ENCODE peak calls at places on chromosomes 12 and 14, in six cellular contexts. L, P, S, I, U and F are unnamed samples.

GRCh38 chr12:64891629-64892028 is 67.2 kb downstream of the TBC1D30 start:
- DNase-seq in I (no peak), S (no peak), U (no peak), L (no peak), P (no peak), F (no peak)

GRCh38 chr12:23950775-23951391 is 1.4 kb upstream of the SOX5 start:
- DNase-seq in U (no peak), L (peak; percentile 26), P (no peak), I (no peak), S (no peak), F (no peak)

GRCh38 chr14:23831591-23831990 is 122.0 kb upstream of the DHRS4 start:
- DNase-seq in U (no peak), P (no peak), I (no peak), S (no peak), L (no peak), F (no peak)

GRCh38 chr12:93824514-93825500 is 147.6 kb downstream of the CRADD start:
- DNase-seq in P (no peak), S (no peak), I (no peak), U (no peak), L (no peak), F (no peak)

GRCh38 chr12:11795910-11796459 is 146.5 kb downstream of the ETV6 start:
- DNase-seq in I (no peak), S (no peak), L (no peak), U (no peak), P (no peak), F (peak; percentile 69)

GRCh38 chr12:78037707-78038106 is 207.0 kb downstream of the NAV3 start:
- DNase-seq in I (no peak), S (no peak), U (no peak), L (no peak), P (no peak), F (no peak)

GRCh38 chr12:11228268-11228879 is 41.1 kb downstream of the PRB3 start:
- DNase-seq in P (peak; percentile 34), L (peak; percentile 2), U (peak; percentile 3), S (no peak), I (no peak), F (peak; percentile 33)

GRCh38 chr14:26846388-26846787 is 248.6 kb upstream of the NOVA1 start:
- DNase-seq in U (no peak), P (no peak), S (no peak), L (no peak), I (no peak), F (no peak)

GRCh38 chr12:15180325-15180724 is 40.9 kb downstream of the RERG start:
- DNase-seq in U (no peak), S (no peak), P (no peak), L (no peak), I (no peak), F (no peak)

GRCh38 chr14:75561013-75561432 is 17.4 kb upstream of the FLVCR2 start:
- DNase-seq in P (peak; percentile 38), U (peak; percentile 27), L (peak; percentile 7), S (no peak), I (peak; percentile 58), F (peak; percentile 81)

GRCh38 chr14:34355584-34356266 is 106.3 kb downstream of the SPTSSA start:
- DNase-seq in U (no peak), S (no peak), L (no peak), I (no peak), P (no peak), F (no peak)

GRCh38 chr12:6089041-6089823 is 35.2 kb downstream of the VWF start:
- DNase-seq in L (peak; percentile 64), P (no peak), I (no peak), U (no peak), S (peak; percentile 37), F (no peak)

GRCh38 chr14:61438497-61438859 is 117.1 kb downstream of the PRKCH start:
- DNase-seq in P (no peak), U (no peak), S (no peak), L (no peak), I (no peak), F (no peak)